ENCODE peak calls at places on chromosomes 4 and X, in nine cellular contexts. One of them, this sample, is unnamed.

GRCh38 chr4:10131202-10131601 is 14.6 kb upstream of the WDR1 start:
- DNase-seq in lower leg skin: no peak
- DNase-seq in IMR-90: no peak
- DNase-seq in HepG2: no peak
- DNase-seq in neuronal stem cell: no peak
- DNase-seq in left ventricle myocardium inferior: no peak
- DNase-seq in astrocyte of the spinal cord: no peak
- DNase-seq in MG63: no peak
- DNase-seq in bronchial epithelial cell: no peak
- DNase-seq in this sample: no peak

GRCh38 chr4:10381146-10381545 is 76.1 kb downstream of the ZNF518B start:
- DNase-seq in lower leg skin: no peak
- DNase-seq in IMR-90: no peak
- DNase-seq in HepG2: no peak
- DNase-seq in neuronal stem cell: no peak
- DNase-seq in left ventricle myocardium inferior: no peak
- DNase-seq in astrocyte of the spinal cord: no peak
- DNase-seq in MG63: no peak
- DNase-seq in bronchial epithelial cell: no peak
- DNase-seq in this sample: no peak

GRCh38 chrX:33970028-33970932 is 161.8 kb downstream of the FAM47A start:
- DNase-seq in lower leg skin: no peak
- DNase-seq in IMR-90: no peak
- DNase-seq in HepG2: no peak
- DNase-seq in neuronal stem cell: no peak
- DNase-seq in left ventricle myocardium inferior: no peak
- DNase-seq in astrocyte of the spinal cord: no peak
- DNase-seq in MG63: no peak
- DNase-seq in bronchial epithelial cell: peak; percentile 12
- DNase-seq in this sample: no peak

GRCh38 chrX:15447985-15448639 is 45.0 kb downstream of the PIR start:
- DNase-seq in lower leg skin: no peak
- DNase-seq in IMR-90: peak; percentile 54
- DNase-seq in HepG2: no peak
- DNase-seq in neuronal stem cell: peak; percentile 8
- DNase-seq in left ventricle myocardium inferior: no peak
- DNase-seq in astrocyte of the spinal cord: peak; percentile 31
- DNase-seq in MG63: peak; percentile 57
- DNase-seq in bronchial epithelial cell: no peak
- DNase-seq in this sample: no peak

GRCh38 chr4:126986828-126987227 is 645.9 kb upstream of the INTU start:
- DNase-seq in lower leg skin: no peak
- DNase-seq in IMR-90: peak; percentile 82
- DNase-seq in HepG2: no peak
- DNase-seq in neuronal stem cell: no peak
- DNase-seq in left ventricle myocardium inferior: no peak
- DNase-seq in astrocyte of the spinal cord: peak; percentile 66
- DNase-seq in MG63: no peak
- DNase-seq in bronchial epithelial cell: peak; percentile 77
- DNase-seq in this sample: no peak

GRCh38 chr4:6834867-6835266 is 52.3 kb downstream of the KIAA0232 start:
- DNase-seq in lower leg skin: no peak
- DNase-seq in IMR-90: peak; percentile 12
- DNase-seq in HepG2: no peak
- DNase-seq in neuronal stem cell: no peak
- DNase-seq in left ventricle myocardium inferior: no peak
- DNase-seq in astrocyte of the spinal cord: no peak
- DNase-seq in MG63: peak; percentile 24
- DNase-seq in bronchial epithelial cell: peak; percentile 79
- DNase-seq in this sample: no peak

GRCh38 chr4:7964890-7965662 is 25.4 kb upstream of the AFAP1 start:
- DNase-seq in lower leg skin: peak; percentile 84
- DNase-seq in IMR-90: peak; percentile 71
- DNase-seq in HepG2: no peak
- DNase-seq in neuronal stem cell: no peak
- DNase-seq in left ventricle myocardium inferior: peak; percentile 60
- DNase-seq in astrocyte of the spinal cord: no peak
- DNase-seq in MG63: no peak
- DNase-seq in bronchial epithelial cell: peak; percentile 95
- DNase-seq in this sample: no peak

GRCh38 chr4:188986271-188986689 is 847.0 kb downstream of the TRIML1 start:
- DNase-seq in lower leg skin: no peak
- DNase-seq in IMR-90: peak; percentile 96
- DNase-seq in HepG2: peak; percentile 1
- DNase-seq in neuronal stem cell: no peak
- DNase-seq in left ventricle myocardium inferior: no peak
- DNase-seq in astrocyte of the spinal cord: peak; percentile 83
- DNase-seq in MG63: peak; percentile 47
- DNase-seq in bronchial epithelial cell: peak; percentile 94
- DNase-seq in this sample: no peak

GRCh38 chr4:78534286-78534955 is 17.1 kb upstream of the ANXA3 start:
- DNase-seq in lower leg skin: no peak
- DNase-seq in IMR-90: peak; percentile 28
- DNase-seq in HepG2: peak; percentile 69
- DNase-seq in neuronal stem cell: no peak
- DNase-seq in left ventricle myocardium inferior: no peak
- DNase-seq in astrocyte of the spinal cord: peak; percentile 50
- DNase-seq in MG63: no peak
- DNase-seq in bronchial epithelial cell: peak; percentile 52
- DNase-seq in this sample: no peak

GRCh38 chrX:10007604-10008003 is 40.4 kb downstream of the CLDN34 start:
- DNase-seq in lower leg skin: no peak
- DNase-seq in IMR-90: peak; percentile 73
- DNase-seq in HepG2: no peak
- DNase-seq in neuronal stem cell: no peak
- DNase-seq in left ventricle myocardium inferior: no peak
- DNase-seq in astrocyte of the spinal cord: no peak
- DNase-seq in MG63: no peak
- DNase-seq in bronchial epithelial cell: no peak
- DNase-seq in this sample: no peak

GRCh38 chr4:13989496-13989895 is 362.0 kb upstream of the BOD1L1 start:
- DNase-seq in lower leg skin: no peak
- DNase-seq in IMR-90: no peak
- DNase-seq in HepG2: no peak
- DNase-seq in neuronal stem cell: no peak
- DNase-seq in left ventricle myocardium inferior: no peak
- DNase-seq in astrocyte of the spinal cord: no peak
- DNase-seq in MG63: peak; percentile 71
- DNase-seq in bronchial epithelial cell: no peak
- DNase-seq in this sample: no peak

GRCh38 chrX:150525061-150525919 is 43.1 kb upstream of the MTM1 start:
- DNase-seq in lower leg skin: no peak
- DNase-seq in IMR-90: no peak
- DNase-seq in HepG2: no peak
- DNase-seq in neuronal stem cell: no peak
- DNase-seq in left ventricle myocardium inferior: peak; percentile 56
- DNase-seq in astrocyte of the spinal cord: no peak
- DNase-seq in MG63: no peak
- DNase-seq in bronchial epithelial cell: no peak
- DNase-seq in this sample: no peak

GRCh38 chr4:89000392-89000791 is 56.6 kb downstream of the FAM13A start:
- DNase-seq in lower leg skin: no peak
- DNase-seq in IMR-90: no peak
- DNase-seq in HepG2: no peak
- DNase-seq in neuronal stem cell: no peak
- DNase-seq in left ventricle myocardium inferior: no peak
- DNase-seq in astrocyte of the spinal cord: no peak
- DNase-seq in MG63: no peak
- DNase-seq in bronchial epithelial cell: no peak
- DNase-seq in this sample: no peak

GRCh38 chr4:148163011-148163410 is 279.2 kb downstream of the NR3C2 start:
- DNase-seq in lower leg skin: no peak
- DNase-seq in IMR-90: no peak
- DNase-seq in HepG2: no peak
- DNase-seq in neuronal stem cell: no peak
- DNase-seq in left ventricle myocardium inferior: no peak
- DNase-seq in astrocyte of the spinal cord: no peak
- DNase-seq in MG63: no peak
- DNase-seq in bronchial epithelial cell: peak; percentile 65
- DNase-seq in this sample: no peak

DNA sequence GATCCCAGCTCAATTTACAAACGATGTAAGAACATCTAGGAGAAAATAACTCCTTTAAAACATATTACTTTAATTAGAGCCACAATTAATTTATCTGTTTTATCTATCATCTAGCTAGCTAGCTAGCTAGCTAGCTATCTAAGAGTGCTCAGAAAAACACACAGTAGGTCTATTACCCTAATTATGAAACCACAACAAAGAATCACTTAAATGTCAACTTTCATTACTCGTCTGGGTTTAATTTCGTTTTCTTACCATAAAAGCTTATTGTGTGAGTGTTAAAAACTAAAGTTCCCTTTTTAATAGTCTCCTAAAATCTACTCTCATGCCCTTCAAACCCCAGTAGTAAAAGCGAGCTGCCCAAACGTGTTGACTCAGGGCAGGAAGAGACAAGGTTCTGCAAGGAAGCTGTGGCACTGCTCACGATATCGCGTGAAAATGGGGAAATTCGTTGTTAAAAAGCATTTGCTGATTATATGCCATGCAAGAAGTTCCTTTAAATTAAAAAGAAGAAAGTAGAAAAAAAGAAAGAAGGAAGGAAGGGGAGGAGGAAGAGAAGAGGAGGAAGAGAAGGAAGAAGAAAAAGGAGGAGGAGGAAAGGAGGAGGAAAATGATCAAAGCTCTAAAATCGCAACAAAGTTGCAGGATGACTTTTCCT is 617 bp downstream of the MBNL3 start:
- DNase-seq in lower leg skin: peak; percentile 75
- DNase-seq in IMR-90: peak; percentile 10
- DNase-seq in HepG2: no peak
- DNase-seq in neuronal stem cell: no peak
- DNase-seq in left ventricle myocardium inferior: no peak
- DNase-seq in astrocyte of the spinal cord: peak; percentile 21
- DNase-seq in MG63: peak; percentile 35
- DNase-seq in bronchial epithelial cell: peak; percentile 50
- DNase-seq in this sample: peak; percentile 28
- H3K4me3 ChIP-seq in lower leg skin: peak overlapping the region; percentile 32
- H3K4me3 ChIP-seq in IMR-90: peak overlapping the region; percentile 46
- H3K4me3 ChIP-seq in HepG2: peak overlapping the region; percentile 73
- H3K4me3 ChIP-seq in neuronal stem cell: peak overlapping the region; percentile 59
- H3K4me3 ChIP-seq in left ventricle myocardium inferior: peak overlapping the region; percentile 73
- H3K4me3 ChIP-seq in astrocyte of the spinal cord: peak overlapping the region; percentile 56
- H3K4me3 ChIP-seq in MG63: peak overlapping the region; percentile 57
- H3K4me3 ChIP-seq in bronchial epithelial cell: peak overlapping the region; percentile 59
- H3K4me3 ChIP-seq in this sample: peak overlapping the region; percentile 62

GRCh38 chr4:104591505-104591904 is 96.8 kb upstream of the CXXC4 start:
- DNase-seq in lower leg skin: no peak
- DNase-seq in IMR-90: no peak
- DNase-seq in HepG2: no peak
- DNase-seq in neuronal stem cell: peak; percentile 56
- DNase-seq in left ventricle myocardium inferior: peak; percentile 28
- DNase-seq in astrocyte of the spinal cord: no peak
- DNase-seq in MG63: no peak
- DNase-seq in bronchial epithelial cell: no peak
- DNase-seq in this sample: no peak
- H3K4me3 ChIP-seq in lower leg skin: no peak overlapping the region
- H3K4me3 ChIP-seq in IMR-90: no peak overlapping the region
- H3K4me3 ChIP-seq in HepG2: no peak overlapping the region
- H3K4me3 ChIP-seq in neuronal stem cell: peak overlapping the region; percentile 10
- H3K4me3 ChIP-seq in left ventricle myocardium inferior: no peak overlapping the region
- H3K4me3 ChIP-seq in astrocyte of the spinal cord: no peak overlapping the region
- H3K4me3 ChIP-seq in MG63: no peak overlapping the region
- H3K4me3 ChIP-seq in bronchial epithelial cell: no peak overlapping the region
- H3K4me3 ChIP-seq in this sample: no peak overlapping the region

GRCh38 chr4:86586160-86586572 is 7.9 kb upstream of the PTPN13 start:
- DNase-seq in lower leg skin: no peak
- DNase-seq in IMR-90: no peak
- DNase-seq in HepG2: no peak
- DNase-seq in neuronal stem cell: no peak
- DNase-seq in left ventricle myocardium inferior: no peak
- DNase-seq in astrocyte of the spinal cord: no peak
- DNase-seq in MG63: no peak
- DNase-seq in bronchial epithelial cell: peak; percentile 97
- DNase-seq in this sample: no peak
- H3K4me3 ChIP-seq in lower leg skin: no peak overlapping the region
- H3K4me3 ChIP-seq in IMR-90: no peak overlapping the region
- H3K4me3 ChIP-seq in HepG2: no peak overlapping the region
- H3K4me3 ChIP-seq in neuronal stem cell: no peak overlapping the region
- H3K4me3 ChIP-seq in left ventricle myocardium inferior: peak overlapping the region; percentile 10
- H3K4me3 ChIP-seq in astrocyte of the spinal cord: no peak overlapping the region
- H3K4me3 ChIP-seq in MG63: no peak overlapping the region
- H3K4me3 ChIP-seq in bronchial epithelial cell: no peak overlapping the region
- H3K4me3 ChIP-seq in this sample: no peak overlapping the region

GRCh38 chr4:132227349-132228165 is 921.5 kb upstream of the PCDH10 start:
- DNase-seq in lower leg skin: no peak
- DNase-seq in IMR-90: peak; percentile 2
- DNase-seq in HepG2: peak; percentile 60
- DNase-seq in neuronal stem cell: no peak
- DNase-seq in left ventricle myocardium inferior: no peak
- DNase-seq in astrocyte of the spinal cord: peak; percentile 18
- DNase-seq in MG63: no peak
- DNase-seq in bronchial epithelial cell: peak; percentile 2
- DNase-seq in this sample: no peak
- H3K4me3 ChIP-seq in lower leg skin: no peak overlapping the region
- H3K4me3 ChIP-seq in IMR-90: peak overlapping the region; percentile 11
- H3K4me3 ChIP-seq in HepG2: peak overlapping the region; percentile 70
- H3K4me3 ChIP-seq in neuronal stem cell: no peak overlapping the region
- H3K4me3 ChIP-seq in left ventricle myocardium inferior: peak overlapping the region; percentile 22
- H3K4me3 ChIP-seq in astrocyte of the spinal cord: peak overlapping the region; percentile 13
- H3K4me3 ChIP-seq in MG63: no peak overlapping the region
- H3K4me3 ChIP-seq in bronchial epithelial cell: no peak overlapping the region
- H3K4me3 ChIP-seq in this sample: no peak overlapping the region

GRCh38 chrX:72712094-72712755 is 1.9 kb downstream of the PHKA1 start:
- DNase-seq in lower leg skin: no peak
- DNase-seq in IMR-90: peak; percentile 13
- DNase-seq in HepG2: no peak
- DNase-seq in neuronal stem cell: no peak
- DNase-seq in left ventricle myocardium inferior: no peak
- DNase-seq in astrocyte of the spinal cord: peak; percentile 33
- DNase-seq in MG63: no peak
- DNase-seq in bronchial epithelial cell: no peak
- DNase-seq in this sample: peak; percentile 27
- H3K4me3 ChIP-seq in lower leg skin: no peak overlapping the region
- H3K4me3 ChIP-seq in IMR-90: no peak overlapping the region
- H3K4me3 ChIP-seq in HepG2: no peak overlapping the region
- H3K4me3 ChIP-seq in neuronal stem cell: no peak overlapping the region
- H3K4me3 ChIP-seq in left ventricle myocardium inferior: no peak overlapping the region
- H3K4me3 ChIP-seq in astrocyte of the spinal cord: no peak overlapping the region
- H3K4me3 ChIP-seq in MG63: no peak overlapping the region
- H3K4me3 ChIP-seq in bronchial epithelial cell: no peak overlapping the region
- H3K4me3 ChIP-seq in this sample: no peak overlapping the region

DNA sequence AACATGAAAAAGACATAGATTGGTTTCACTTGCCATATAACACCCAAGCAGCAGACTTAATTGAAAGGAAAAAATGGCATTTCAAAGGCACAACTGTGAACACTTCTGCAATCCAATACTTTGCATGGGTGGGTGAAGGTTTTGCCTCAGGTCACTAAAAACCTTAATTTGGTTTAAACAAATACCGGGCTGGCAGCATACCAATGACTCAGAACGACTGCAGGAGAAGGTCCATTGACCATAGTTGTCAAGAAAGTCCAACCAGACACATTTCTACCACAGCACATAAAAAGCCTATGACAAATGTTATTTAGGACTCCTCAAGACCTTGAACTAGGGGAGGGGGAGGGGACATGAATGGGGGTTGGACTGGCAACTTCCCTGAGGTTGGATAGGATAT is 183.6 kb upstream of the TRPC5 start:
- DNase-seq in lower leg skin: no peak
- DNase-seq in IMR-90: no peak
- DNase-seq in HepG2: no peak
- DNase-seq in neuronal stem cell: no peak
- DNase-seq in left ventricle myocardium inferior: no peak
- DNase-seq in astrocyte of the spinal cord: no peak
- DNase-seq in MG63: peak; percentile 1
- DNase-seq in bronchial epithelial cell: no peak
- DNase-seq in this sample: no peak
- H3K4me3 ChIP-seq in lower leg skin: no peak overlapping the region
- H3K4me3 ChIP-seq in IMR-90: no peak overlapping the region
- H3K4me3 ChIP-seq in HepG2: no peak overlapping the region
- H3K4me3 ChIP-seq in neuronal stem cell: no peak overlapping the region
- H3K4me3 ChIP-seq in left ventricle myocardium inferior: no peak overlapping the region
- H3K4me3 ChIP-seq in astrocyte of the spinal cord: no peak overlapping the region
- H3K4me3 ChIP-seq in MG63: no peak overlapping the region
- H3K4me3 ChIP-seq in bronchial epithelial cell: no peak overlapping the region
- H3K4me3 ChIP-seq in this sample: no peak overlapping the region